ENCODE peak calls at places on chromosomes 16 and 17, in eight cellular contexts. T is CD4-positive, alpha-beta T cell; X is dorsolateral prefrontal cortex; N is cardiac fibroblast; A is A673; P is KBM-7; V is astrocyte of the spinal cord; S is effector memory CD4-positive, alpha-beta T cell. E is an unnamed sample.

GRCh38 chr16:477758-478157 is 49.8 kb upstream of the CAPN15 start:
- DNase-seq in T (no peak), X (no peak), N (no peak), A (no peak), P (no peak), V (peak; percentile 46), S (no peak), E (no peak)

GRCh38 chr16:3099732-3100499 is 822 bp upstream of the ZSCAN10 start:
- DNase-seq in T (peak; percentile 86), X (peak; percentile 55), N (peak; percentile 90), A (peak; percentile 97), P (peak; percentile 90), V (peak; percentile 84), S (peak; percentile 81), E (peak; percentile 99)

GRCh38 chr16:31451681-31452351 is 7.5 kb upstream of the ARMC5 start:
- DNase-seq in T (no peak), X (peak; percentile 65), N (peak; percentile 73), A (peak; percentile 80), P (peak; percentile 64), V (peak; percentile 76), S (no peak), E (no peak)

GRCh38 chr17:66357037-66357436 is 54.6 kb downstream of the PRKCA start:
- DNase-seq in T (no peak), X (no peak), N (peak; percentile 40), A (no peak), P (no peak), V (peak; percentile 36), S (no peak), E (no peak)

GRCh38 chr17:76784926-76785325 is 47.0 kb downstream of the MFSD11 start:
- DNase-seq in T (no peak), X (no peak), N (peak; percentile 26), A (no peak), P (no peak), V (no peak), S (no peak), E (no peak)

GRCh38 chr17:36544049-36544319 is 735 bp upstream of the GGNBP2 start:
- DNase-seq in T (no peak), X (no peak), N (peak; percentile 67), A (peak; percentile 1), P (peak; percentile 63), V (no peak), S (no peak), E (peak; percentile 54)

GRCh38 chr16:4614571-4615388 is at the start of gene UBALD1:
- DNase-seq in T (peak; percentile 51), X (peak; percentile 91), N (peak; percentile 90), A (peak; percentile 93), P (peak; percentile 64), V (peak; percentile 89), S (peak; percentile 66), E (peak; percentile 94)

GRCh38 chr17:65183736-65184135 is 46.6 kb downstream of the RGS9 start:
- DNase-seq in T (no peak), X (no peak), N (peak; percentile 75), A (peak; percentile 53), P (no peak), V (peak; percentile 22), S (no peak), E (no peak)

GRCh38 chr16:4261557-4262172 is 11.2 kb downstream of the TFAP4 start:
- DNase-seq in T (no peak), X (no peak), N (peak; percentile 35), A (peak; percentile 49), P (peak; percentile 57), V (peak; percentile 13), S (no peak), E (peak; percentile 55)

GRCh38 chr16:53945996-53946395 is 242.0 kb downstream of the FTO start:
- DNase-seq in T (no peak), X (no peak), N (peak; percentile 77), A (peak; percentile 59), P (peak; percentile 87), V (peak; percentile 68), S (no peak), E (peak; percentile 13)

GRCh38 chr16:5903153-5903552 is 805.6 kb upstream of the EEF2KMT start:
- DNase-seq in T (no peak), X (no peak), N (no peak), A (no peak), P (no peak), V (no peak), S (no peak), E (no peak)